ENCODE peak calls at places on chromosomes 4 and X, in ten cellular contexts. One of them, this sample, is unnamed.

GRCh38 chrX:95764972-95765451 is 919.6 kb upstream of the DIAPH2 start:
- DNase-seq in ovary: no peak
- DNase-seq in kidney: no peak
- DNase-seq in AG09309: no peak
- DNase-seq in fibroblast of mammary gland: peak
- DNase-seq in NB4: peak
- DNase-seq in astrocyte of the spinal cord: peak
- DNase-seq in fibroblast of pulmonary artery: peak
- DNase-seq in IMR-90: peak
- DNase-seq in fibroblast of the aortic adventitia: peak
- DNase-seq in this sample: peak

GRCh38 chr4:3009422-3009821 is 46.1 kb downstream of the GRK4 start:
- DNase-seq in ovary: no peak
- DNase-seq in kidney: no peak
- DNase-seq in AG09309: no peak
- DNase-seq in fibroblast of mammary gland: peak
- DNase-seq in NB4: peak
- DNase-seq in astrocyte of the spinal cord: peak
- DNase-seq in fibroblast of pulmonary artery: peak
- DNase-seq in IMR-90: no peak
- DNase-seq in fibroblast of the aortic adventitia: peak
- DNase-seq in this sample: peak

GRCh38 chr4:159077702-159078495 is 25.0 kb upstream of the RAPGEF2 start:
- DNase-seq in ovary: no peak
- DNase-seq in kidney: no peak
- DNase-seq in AG09309: no peak
- DNase-seq in fibroblast of mammary gland: peak
- DNase-seq in NB4: no peak
- DNase-seq in astrocyte of the spinal cord: peak
- DNase-seq in fibroblast of pulmonary artery: no peak
- DNase-seq in IMR-90: peak
- DNase-seq in fibroblast of the aortic adventitia: no peak
- DNase-seq in this sample: no peak

GRCh38 chr4:24857996-24858395 is 54.8 kb downstream of the CCDC149 start:
- DNase-seq in ovary: no peak
- DNase-seq in kidney: no peak
- DNase-seq in AG09309: peak
- DNase-seq in fibroblast of mammary gland: peak
- DNase-seq in NB4: no peak
- DNase-seq in astrocyte of the spinal cord: peak
- DNase-seq in fibroblast of pulmonary artery: peak
- DNase-seq in IMR-90: peak
- DNase-seq in fibroblast of the aortic adventitia: peak
- DNase-seq in this sample: peak

GRCh38 chr4:128282516-128282915 is 5.1 kb downstream of the PGRMC2 start:
- DNase-seq in ovary: no peak
- DNase-seq in kidney: no peak
- DNase-seq in AG09309: no peak
- DNase-seq in fibroblast of mammary gland: no peak
- DNase-seq in NB4: no peak
- DNase-seq in astrocyte of the spinal cord: no peak
- DNase-seq in fibroblast of pulmonary artery: no peak
- DNase-seq in IMR-90: no peak
- DNase-seq in fibroblast of the aortic adventitia: no peak
- DNase-seq in this sample: no peak

GRCh38 chr4:161894493-161895167 is 269.2 kb downstream of the FSTL5 start:
- DNase-seq in ovary: no peak
- DNase-seq in kidney: no peak
- DNase-seq in AG09309: no peak
- DNase-seq in fibroblast of mammary gland: no peak
- DNase-seq in NB4: no peak
- DNase-seq in astrocyte of the spinal cord: no peak
- DNase-seq in fibroblast of pulmonary artery: no peak
- DNase-seq in IMR-90: no peak
- DNase-seq in fibroblast of the aortic adventitia: no peak
- DNase-seq in this sample: no peak

GRCh38 chrX:110168585-110168984 is 149.3 kb downstream of the AMMECR1 start:
- DNase-seq in ovary: no peak
- DNase-seq in kidney: no peak
- DNase-seq in AG09309: peak
- DNase-seq in fibroblast of mammary gland: peak
- DNase-seq in NB4: no peak
- DNase-seq in astrocyte of the spinal cord: peak
- DNase-seq in fibroblast of pulmonary artery: peak
- DNase-seq in IMR-90: peak
- DNase-seq in fibroblast of the aortic adventitia: peak
- DNase-seq in this sample: peak

GRCh38 chr4:7674706-7675105 is 240.0 kb upstream of the PSAPL1 start:
- DNase-seq in ovary: no peak
- DNase-seq in kidney: no peak
- DNase-seq in AG09309: no peak
- DNase-seq in fibroblast of mammary gland: no peak
- DNase-seq in NB4: no peak
- DNase-seq in astrocyte of the spinal cord: no peak
- DNase-seq in fibroblast of pulmonary artery: no peak
- DNase-seq in IMR-90: no peak
- DNase-seq in fibroblast of the aortic adventitia: no peak
- DNase-seq in this sample: no peak

GRCh38 chr4:76687730-76688441 is 210.1 kb downstream of the SOWAHB start:
- DNase-seq in ovary: no peak
- DNase-seq in kidney: no peak
- DNase-seq in AG09309: no peak
- DNase-seq in fibroblast of mammary gland: no peak
- DNase-seq in NB4: no peak
- DNase-seq in astrocyte of the spinal cord: no peak
- DNase-seq in fibroblast of pulmonary artery: no peak
- DNase-seq in IMR-90: no peak
- DNase-seq in fibroblast of the aortic adventitia: no peak
- DNase-seq in this sample: no peak

GRCh38 chr4:101981756-101982155 is 191.2 kb downstream of the BANK1 start:
- DNase-seq in ovary: no peak
- DNase-seq in kidney: no peak
- DNase-seq in AG09309: no peak
- DNase-seq in fibroblast of mammary gland: no peak
- DNase-seq in NB4: peak
- DNase-seq in astrocyte of the spinal cord: no peak
- DNase-seq in fibroblast of pulmonary artery: no peak
- DNase-seq in IMR-90: no peak
- DNase-seq in fibroblast of the aortic adventitia: no peak
- DNase-seq in this sample: no peak

GRCh38 chrX:43618376-43619205 is 37.5 kb upstream of the MAOA start:
- DNase-seq in ovary: no peak
- DNase-seq in kidney: no peak
- DNase-seq in AG09309: no peak
- DNase-seq in fibroblast of mammary gland: no peak
- DNase-seq in NB4: no peak
- DNase-seq in astrocyte of the spinal cord: no peak
- DNase-seq in fibroblast of pulmonary artery: no peak
- DNase-seq in IMR-90: no peak
- DNase-seq in fibroblast of the aortic adventitia: no peak
- DNase-seq in this sample: no peak

GRCh38 chrX:119999087-119999634 is 55.6 kb upstream of the NKAP start:
- DNase-seq in ovary: no peak
- DNase-seq in kidney: peak
- DNase-seq in AG09309: no peak
- DNase-seq in fibroblast of mammary gland: no peak
- DNase-seq in NB4: no peak
- DNase-seq in astrocyte of the spinal cord: no peak
- DNase-seq in fibroblast of pulmonary artery: no peak
- DNase-seq in IMR-90: no peak
- DNase-seq in fibroblast of the aortic adventitia: no peak
- DNase-seq in this sample: no peak

GRCh38 chrX:153649178-153649914 is 2.3 kb downstream of the DUSP9 start:
- DNase-seq in ovary: peak
- DNase-seq in kidney: peak
- DNase-seq in AG09309: no peak
- DNase-seq in fibroblast of mammary gland: no peak
- DNase-seq in NB4: peak
- DNase-seq in astrocyte of the spinal cord: no peak
- DNase-seq in fibroblast of pulmonary artery: no peak
- DNase-seq in IMR-90: no peak
- DNase-seq in fibroblast of the aortic adventitia: peak
- DNase-seq in this sample: no peak

GRCh38 chrX:153649915-153650782 is 3.1 kb downstream of the DUSP9 start:
- DNase-seq in ovary: peak
- DNase-seq in kidney: peak
- DNase-seq in AG09309: no peak
- DNase-seq in fibroblast of mammary gland: no peak
- DNase-seq in NB4: no peak
- DNase-seq in astrocyte of the spinal cord: no peak
- DNase-seq in fibroblast of pulmonary artery: no peak
- DNase-seq in IMR-90: no peak
- DNase-seq in fibroblast of the aortic adventitia: no peak
- DNase-seq in this sample: no peak

GRCh38 chrX:153653556-153653955 is 6.6 kb downstream of the DUSP9 start:
- DNase-seq in ovary: no peak
- DNase-seq in kidney: no peak
- DNase-seq in AG09309: no peak
- DNase-seq in fibroblast of mammary gland: no peak
- DNase-seq in NB4: no peak
- DNase-seq in astrocyte of the spinal cord: no peak
- DNase-seq in fibroblast of pulmonary artery: no peak
- DNase-seq in IMR-90: no peak
- DNase-seq in fibroblast of the aortic adventitia: no peak
- DNase-seq in this sample: no peak

GRCh38 chrX:153650959-153651358 is 4.0 kb downstream of the DUSP9 start:
- DNase-seq in ovary: no peak
- DNase-seq in kidney: peak
- DNase-seq in AG09309: no peak
- DNase-seq in fibroblast of mammary gland: no peak
- DNase-seq in NB4: no peak
- DNase-seq in astrocyte of the spinal cord: no peak
- DNase-seq in fibroblast of pulmonary artery: no peak
- DNase-seq in IMR-90: no peak
- DNase-seq in fibroblast of the aortic adventitia: no peak
- DNase-seq in this sample: no peak

GRCh38 chrX:153651540-153652079 is 4.6 kb downstream of the DUSP9 start:
- DNase-seq in ovary: no peak
- DNase-seq in kidney: peak
- DNase-seq in AG09309: no peak
- DNase-seq in fibroblast of mammary gland: no peak
- DNase-seq in NB4: peak
- DNase-seq in astrocyte of the spinal cord: no peak
- DNase-seq in fibroblast of pulmonary artery: no peak
- DNase-seq in IMR-90: no peak
- DNase-seq in fibroblast of the aortic adventitia: no peak
- DNase-seq in this sample: no peak
- TF ChIP-seq CTCF in ovary: no peak
- TF ChIP-seq CTCF in kidney: no peak
- TF ChIP-seq CTCF in AG09309: peak
- TF ChIP-seq CTCF in fibroblast of mammary gland: peak
- TF ChIP-seq CTCF in NB4: peak
- TF ChIP-seq CTCF in astrocyte of the spinal cord: peak
- TF ChIP-seq CTCF in fibroblast of pulmonary artery: peak
- TF ChIP-seq CTCF in IMR-90: peak
- TF ChIP-seq CTCF in fibroblast of the aortic adventitia: peak
- TF ChIP-seq CTCF in this sample: peak

GRCh38 chrX:139929876-139930275 is 3.0 kb downstream of the ATP11C start:
- DNase-seq in ovary: no peak
- DNase-seq in kidney: no peak
- DNase-seq in AG09309: no peak
- DNase-seq in fibroblast of mammary gland: no peak
- DNase-seq in NB4: no peak
- DNase-seq in astrocyte of the spinal cord: no peak
- DNase-seq in fibroblast of pulmonary artery: no peak
- DNase-seq in IMR-90: no peak
- DNase-seq in fibroblast of the aortic adventitia: no peak
- DNase-seq in this sample: no peak
- H3K4me3 ChIP-seq in ovary: no peak
- H3K4me3 ChIP-seq in kidney: no peak
- H3K4me3 ChIP-seq in AG09309: no peak
- H3K4me3 ChIP-seq in fibroblast of mammary gland: no peak
- H3K4me3 ChIP-seq in NB4: no peak
- H3K4me3 ChIP-seq in astrocyte of the spinal cord: no peak
- H3K4me3 ChIP-seq in fibroblast of pulmonary artery: peak
- H3K4me3 ChIP-seq in IMR-90: no peak
- H3K4me3 ChIP-seq in fibroblast of the aortic adventitia: peak
- H3K4me3 ChIP-seq in this sample: no peak

DNA sequence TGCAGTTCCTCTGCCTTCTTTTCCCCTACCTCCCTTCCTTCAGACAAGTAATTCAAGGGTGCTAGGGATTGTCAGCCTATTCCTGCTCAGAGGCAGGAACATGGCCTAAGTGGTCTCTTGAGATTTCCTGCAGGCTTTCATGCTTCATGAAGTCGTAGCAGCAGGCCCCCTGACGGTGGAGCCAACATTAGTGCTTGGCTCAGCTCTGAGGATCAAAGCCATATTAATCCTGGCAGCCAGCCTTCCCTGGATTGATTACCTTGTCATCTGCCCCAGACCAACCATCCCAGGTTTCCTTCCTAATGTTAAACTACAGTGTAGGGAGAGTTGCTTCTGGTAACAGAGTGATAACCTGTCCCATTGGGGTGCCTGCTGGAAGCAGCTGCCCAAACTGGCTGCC is 84.1 kb downstream of the SLC16A2 start:
- DNase-seq in ovary: no peak
- DNase-seq in kidney: no peak
- DNase-seq in AG09309: no peak
- DNase-seq in fibroblast of mammary gland: no peak
- DNase-seq in NB4: no peak
- DNase-seq in astrocyte of the spinal cord: no peak
- DNase-seq in fibroblast of pulmonary artery: no peak
- DNase-seq in IMR-90: no peak
- DNase-seq in fibroblast of the aortic adventitia: no peak
- DNase-seq in this sample: no peak
- TF ChIP-seq CTCF in ovary: no peak
- TF ChIP-seq CTCF in kidney: no peak
- TF ChIP-seq CTCF in AG09309: no peak
- TF ChIP-seq CTCF in fibroblast of mammary gland: no peak
- TF ChIP-seq CTCF in NB4: no peak
- TF ChIP-seq CTCF in astrocyte of the spinal cord: no peak
- TF ChIP-seq CTCF in fibroblast of pulmonary artery: no peak
- TF ChIP-seq CTCF in IMR-90: no peak
- TF ChIP-seq CTCF in fibroblast of the aortic adventitia: no peak
- TF ChIP-seq CTCF in this sample: no peak

DNA sequence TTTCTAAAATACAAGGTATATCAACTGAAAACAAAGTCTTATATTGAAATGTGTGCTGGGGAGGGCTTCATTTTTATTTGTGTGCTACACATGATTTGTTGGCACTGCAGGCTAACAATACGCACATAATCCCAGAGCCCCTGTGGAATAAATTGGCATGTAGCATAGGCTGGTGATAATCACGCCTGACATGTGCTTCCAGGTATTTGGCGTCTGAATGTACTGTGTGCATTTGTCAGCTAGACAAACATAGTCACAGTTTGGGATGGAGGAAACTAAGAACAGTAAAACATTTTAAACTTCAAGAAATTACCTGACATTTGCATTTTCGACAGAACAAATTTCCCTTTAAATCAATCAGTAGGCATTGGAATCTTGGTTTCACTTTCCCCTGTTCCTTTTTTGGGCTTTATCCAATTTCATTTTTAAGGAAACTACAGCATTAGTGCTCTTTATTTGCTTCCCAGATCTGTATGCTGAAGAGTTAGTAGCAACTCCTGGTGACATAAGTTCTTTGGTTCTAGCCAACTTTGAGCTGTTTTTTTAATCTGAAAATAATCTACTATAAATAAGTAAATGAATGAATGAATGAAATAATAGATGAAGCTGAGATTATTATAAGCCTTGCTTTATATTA is 472.3 kb downstream of the PDHA2 start:
- DNase-seq in ovary: no peak
- DNase-seq in kidney: no peak
- DNase-seq in AG09309: no peak
- DNase-seq in fibroblast of mammary gland: no peak
- DNase-seq in NB4: no peak
- DNase-seq in astrocyte of the spinal cord: no peak
- DNase-seq in fibroblast of pulmonary artery: peak
- DNase-seq in IMR-90: no peak
- DNase-seq in fibroblast of the aortic adventitia: no peak
- DNase-seq in this sample: no peak
- H3K4me3 ChIP-seq in ovary: no peak
- H3K4me3 ChIP-seq in kidney: peak
- H3K4me3 ChIP-seq in AG09309: no peak
- H3K4me3 ChIP-seq in fibroblast of mammary gland: no peak
- H3K4me3 ChIP-seq in NB4: no peak
- H3K4me3 ChIP-seq in astrocyte of the spinal cord: no peak
- H3K4me3 ChIP-seq in fibroblast of pulmonary artery: peak
- H3K4me3 ChIP-seq in IMR-90: no peak
- H3K4me3 ChIP-seq in fibroblast of the aortic adventitia: no peak
- H3K4me3 ChIP-seq in this sample: no peak